ENCODE peak calls at places on chromosome 14, in four cellular contexts. One of them, this sample, is unnamed.

GRCh38 chr14:35430459-35431199 is 26.1 kb upstream of the NFKBIA start:
- DNase-seq in nephron progenitor cell: no peak
- DNase-seq in tibial artery: no peak
- DNase-seq in ovary: no peak
- DNase-seq in this sample: no peak

GRCh38 chr14:103879570-103880333 is 32.4 kb upstream of the PPP1R13B start:
- DNase-seq in nephron progenitor cell: peak
- DNase-seq in tibial artery: no peak
- DNase-seq in ovary: peak
- DNase-seq in this sample: no peak

GRCh38 chr14:85421166-85421877 is 108.6 kb upstream of the FLRT2 start:
- DNase-seq in tibial artery: no peak
- DNase-seq in ovary: no peak
- DNase-seq in nephron progenitor cell: no peak
- DNase-seq in this sample: no peak

GRCh38 chr14:26138764-26139445 is 458.9 kb downstream of the NOVA1 start:
- DNase-seq in tibial artery: no peak
- DNase-seq in nephron progenitor cell: no peak
- DNase-seq in ovary: no peak
- DNase-seq in this sample: no peak

GRCh38 chr14:68268719-68269118 is 449.1 kb downstream of the RAD51B start:
- DNase-seq in nephron progenitor cell: no peak
- DNase-seq in tibial artery: no peak
- DNase-seq in ovary: no peak
- DNase-seq in this sample: no peak

GRCh38 chr14:61476737-61477410 is 155.5 kb downstream of the PRKCH start:
- DNase-seq in nephron progenitor cell: no peak
- DNase-seq in tibial artery: peak
- DNase-seq in ovary: peak
- DNase-seq in this sample: no peak

GRCh38 chr14:34632451-34632850 is 2.5 kb upstream of the SNX6 start:
- DNase-seq in tibial artery: no peak
- DNase-seq in nephron progenitor cell: no peak
- DNase-seq in ovary: no peak
- DNase-seq in this sample: no peak

GRCh38 chr14:34449819-34450541 is 12.1 kb downstream of the SPTSSA start:
- DNase-seq in tibial artery: no peak
- DNase-seq in ovary: no peak
- DNase-seq in nephron progenitor cell: no peak
- DNase-seq in this sample: no peak

GRCh38 chr14:92135269-92135668 is 13.5 kb downstream of the CPSF2 start:
- DNase-seq in nephron progenitor cell: no peak
- DNase-seq in tibial artery: no peak
- DNase-seq in ovary: no peak
- DNase-seq in this sample: no peak

GRCh38 chr14:23054000-23054811 is 3.1 kb downstream of the CDH24 start:
- DNase-seq in nephron progenitor cell: peak
- DNase-seq in tibial artery: no peak
- DNase-seq in ovary: no peak
- DNase-seq in this sample: peak
- TF ChIP-seq CTCF in nephron progenitor cell: peak
- TF ChIP-seq CTCF in tibial artery: no peak
- TF ChIP-seq CTCF in ovary: no peak
- TF ChIP-seq CTCF in this sample: peak

DNA sequence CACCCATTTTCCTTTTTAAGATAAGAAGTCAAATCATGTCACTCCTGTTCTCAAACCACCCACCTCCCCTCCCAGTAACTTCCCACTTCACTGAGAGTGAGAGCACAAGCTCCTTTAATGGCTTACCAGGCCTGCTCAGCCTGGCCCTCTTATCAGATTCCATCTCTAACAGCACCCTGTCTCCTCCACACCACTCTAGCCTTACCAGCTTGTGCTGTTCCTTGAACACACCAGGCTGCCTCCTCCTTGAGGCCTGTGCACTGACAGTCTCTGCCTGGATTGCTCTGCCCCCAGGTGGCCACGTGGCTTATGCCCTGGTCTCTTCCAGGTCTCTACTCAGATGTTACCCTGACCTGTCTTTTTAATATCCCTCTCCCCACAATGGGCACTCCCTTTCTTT is 40.1 kb upstream of the EVL start:
- DNase-seq in nephron progenitor cell: no peak
- DNase-seq in tibial artery: no peak
- DNase-seq in ovary: no peak
- DNase-seq in this sample: peak
- TF ChIP-seq CTCF in nephron progenitor cell: peak
- TF ChIP-seq CTCF in tibial artery: no peak
- TF ChIP-seq CTCF in ovary: no peak
- TF ChIP-seq CTCF in this sample: peak

GRCh38 chr14:96934961-96935360 is 137.8 kb downstream of the VRK1 start:
- DNase-seq in nephron progenitor cell: no peak
- DNase-seq in tibial artery: no peak
- DNase-seq in ovary: no peak
- DNase-seq in this sample: no peak
- TF ChIP-seq CTCF in nephron progenitor cell: no peak
- TF ChIP-seq CTCF in tibial artery: no peak
- TF ChIP-seq CTCF in ovary: no peak
- TF ChIP-seq CTCF in this sample: no peak

GRCh38 chr14:69812725-69813124 is 15.7 kb upstream of the SLC10A1 start:
- DNase-seq in nephron progenitor cell: no peak
- DNase-seq in ovary: no peak
- DNase-seq in tibial artery: no peak
- DNase-seq in this sample: no peak
- TF ChIP-seq CTCF in nephron progenitor cell: peak
- TF ChIP-seq CTCF in ovary: no peak
- TF ChIP-seq CTCF in tibial artery: no peak
- TF ChIP-seq CTCF in this sample: no peak

DNA sequence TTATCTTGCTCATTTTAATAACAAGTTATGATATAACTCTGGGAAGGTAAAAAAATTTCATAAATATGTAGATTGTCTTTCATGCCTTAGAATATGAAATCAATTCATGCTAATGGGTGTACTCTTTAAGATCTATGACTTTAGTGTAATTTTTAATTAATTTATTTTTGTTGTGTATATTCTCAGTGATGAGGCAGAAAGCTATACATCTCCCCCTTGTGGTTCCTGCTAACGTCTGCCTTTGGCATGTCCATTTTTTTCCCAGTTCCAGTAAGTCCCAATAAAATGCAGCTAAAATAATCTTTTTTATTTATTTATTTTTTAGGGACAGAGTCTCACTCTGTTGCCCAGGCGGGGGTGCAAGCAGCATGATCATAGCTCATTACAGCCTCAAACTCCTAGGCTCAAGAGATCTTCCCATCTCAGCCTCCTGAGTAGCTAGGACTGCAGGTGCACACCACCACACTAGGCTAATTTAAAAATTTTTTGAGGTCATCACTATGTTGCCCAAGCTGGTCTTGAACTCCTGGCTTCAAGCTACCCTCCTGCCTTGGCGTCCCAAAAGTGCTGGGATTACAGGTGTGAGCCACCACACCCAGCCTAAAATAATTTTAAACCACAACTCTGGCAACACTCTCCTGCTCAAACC is 3.3 kb upstream of the CHURC1 start:
- DNase-seq in tibial artery: no peak
- DNase-seq in ovary: no peak
- DNase-seq in nephron progenitor cell: no peak
- DNase-seq in this sample: no peak
- TF ChIP-seq CTCF in tibial artery: peak
- TF ChIP-seq CTCF in ovary: no peak
- TF ChIP-seq CTCF in nephron progenitor cell: peak
- TF ChIP-seq CTCF in this sample: peak

DNA sequence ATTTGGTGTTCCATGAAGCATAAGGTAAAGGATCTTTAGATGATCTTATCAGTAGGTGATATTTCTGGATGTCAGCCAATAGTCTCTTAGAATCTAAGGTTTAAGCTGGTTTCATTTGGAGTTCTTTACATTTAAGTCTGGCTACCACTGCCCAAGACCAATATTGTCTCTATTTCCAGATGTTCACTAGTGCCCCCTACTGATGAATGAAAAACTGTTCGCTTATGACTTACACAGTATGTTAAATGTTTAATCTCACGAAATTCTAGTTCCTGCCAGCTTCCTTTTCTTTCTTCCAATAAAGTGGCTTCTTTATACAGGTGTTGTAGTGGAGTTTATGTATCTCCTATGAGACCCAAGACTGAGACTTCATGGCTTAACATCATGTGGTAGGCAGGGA is 31.8 kb upstream of the MIS18BP1 start:
- DNase-seq in nephron progenitor cell: no peak
- DNase-seq in ovary: no peak
- DNase-seq in tibial artery: no peak
- DNase-seq in this sample: no peak
- TF ChIP-seq CTCF in nephron progenitor cell: no peak
- TF ChIP-seq CTCF in ovary: no peak
- TF ChIP-seq CTCF in tibial artery: no peak
- TF ChIP-seq CTCF in this sample: no peak

DNA sequence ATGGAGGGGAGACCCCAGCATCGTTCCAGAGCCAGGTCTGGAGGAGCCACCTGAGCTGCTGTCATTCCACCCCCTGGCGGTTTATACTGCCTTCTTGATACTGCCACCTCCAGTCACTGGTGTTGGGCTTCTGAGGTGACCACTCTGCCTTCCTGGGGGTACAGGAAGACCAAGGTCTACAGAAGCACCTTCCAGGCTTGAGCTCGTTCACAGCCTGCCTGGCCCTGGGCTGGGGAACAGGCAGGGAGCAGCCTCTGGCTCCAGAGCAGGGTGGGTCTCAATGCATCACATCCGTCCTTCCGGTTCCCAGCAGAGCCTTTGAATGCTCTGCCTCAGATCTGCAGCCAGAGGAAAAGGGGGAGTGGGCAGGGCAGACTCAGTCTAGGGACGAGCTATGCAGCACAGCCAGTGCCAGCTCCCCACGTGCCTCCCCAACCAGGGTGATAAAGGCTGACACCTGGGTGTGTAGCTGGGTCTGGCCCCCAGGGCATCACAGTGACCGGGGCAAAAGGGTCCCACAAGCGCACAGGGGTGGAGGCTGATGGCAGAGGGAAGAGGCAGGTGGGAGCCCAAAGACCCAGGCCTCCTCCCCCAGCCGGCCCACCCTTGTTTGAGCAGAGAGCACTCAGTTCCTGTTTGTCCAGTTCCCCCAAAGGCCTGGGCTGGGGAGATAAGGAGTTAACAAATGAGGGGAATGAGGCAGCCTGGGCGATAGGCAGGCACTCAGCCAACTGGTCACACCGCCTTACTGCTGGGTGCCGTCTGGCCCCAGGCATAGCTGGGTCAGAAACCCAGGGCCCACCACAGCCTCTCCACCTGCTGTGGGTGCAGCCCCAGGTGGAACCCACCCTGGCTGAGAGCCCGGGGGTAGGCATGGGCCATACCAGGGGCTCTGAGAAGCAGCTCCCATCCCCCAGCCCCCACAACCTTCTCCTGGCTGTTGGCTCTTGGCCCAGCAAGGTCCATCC is 17.1 kb downstream of the DEGS2 start:
- DNase-seq in ovary: peak
- DNase-seq in nephron progenitor cell: no peak
- DNase-seq in tibial artery: no peak
- DNase-seq in this sample: no peak
- TF ChIP-seq CTCF in ovary: no peak
- TF ChIP-seq CTCF in nephron progenitor cell: no peak
- TF ChIP-seq CTCF in tibial artery: no peak
- TF ChIP-seq CTCF in this sample: no peak

GRCh38 chr14:106390401-106390800 is 864.0 kb downstream of the TMEM121 start:
- DNase-seq in nephron progenitor cell: no peak
- DNase-seq in ovary: no peak
- DNase-seq in tibial artery: no peak
- DNase-seq in this sample: no peak
- TF ChIP-seq CTCF in nephron progenitor cell: no peak
- TF ChIP-seq CTCF in ovary: no peak
- TF ChIP-seq CTCF in tibial artery: no peak
- TF ChIP-seq CTCF in this sample: no peak

This sample was measured in GM10248.